ENCODE peak calls at places on chromosomes 3 and 15, in seven cellular contexts. Q is H9, T is IMR-90, E is mesenchymal stem cell, O is neuronal stem cell, Z is trophoblast cell, U is mesendoderm. M is an unnamed sample.

GRCh38 chr3:69649713-69650419 is 89.4 kb upstream of the MITF start:
- DNase-seq in Q (no peak), T (peak), E (no peak), O (no peak), Z (no peak), U (no peak), M (no peak)

GRCh38 chr15:25670025-25670554 is 193.0 kb downstream of the ATP10A start:
- DNase-seq in Q (peak), T (peak), E (peak), O (peak), Z (peak), U (peak), M (peak)

GRCh38 chr3:177481329-177481728 is 284.0 kb upstream of the TBL1XR1 start:
- DNase-seq in Q (no peak), T (no peak), E (no peak), O (no peak), Z (no peak), U (no peak), M (no peak)

GRCh38 chr15:71891026-71891425 is 80.7 kb downstream of the NR2E3 start:
- DNase-seq in Q (no peak), T (peak), E (no peak), O (no peak), Z (no peak), U (no peak), M (no peak)

GRCh38 chr15:39835550-39835949 is 52.9 kb upstream of the FSIP1 start:
- DNase-seq in Q (no peak), T (no peak), E (peak), O (no peak), Z (no peak), U (peak), M (no peak)

GRCh38 chr15:70160803-70161565 is 63.3 kb upstream of the TLE3 start:
- DNase-seq in Q (no peak), T (no peak), E (no peak), O (no peak), Z (no peak), U (no peak), M (no peak)

GRCh38 chr3:42688487-42689420 is 3.4 kb downstream of the KLHL40 start:
- DNase-seq in Q (no peak), T (no peak), E (no peak), O (no peak), Z (no peak), U (no peak), M (no peak)

GRCh38 chr3:194282436-194283122 is 68.5 kb downstream of the CPN2 start:
- DNase-seq in Q (peak), T (no peak), E (no peak), O (no peak), Z (no peak), U (no peak), M (no peak)

GRCh38 chr15:35626531-35626930 is 80.6 kb upstream of the DPH6 start:
- DNase-seq in Q (no peak), T (peak), E (peak), O (no peak), Z (peak), U (no peak), M (no peak)

GRCh38 chr15:45116482-45117326 is 2.6 kb downstream of the DUOXA2 start:
- DNase-seq in Q (no peak), T (no peak), E (peak), O (no peak), Z (no peak), U (no peak), M (no peak)

GRCh38 chr15:84658788-84659411 is 901 bp upstream of the NMB start:
- DNase-seq in Q (no peak), T (no peak), E (no peak), O (no peak), Z (no peak), U (no peak), M (no peak)

GRCh38 chr3:134795776-134796312 is 784 bp downstream of the EPHB1 start:
- DNase-seq in Q (peak), T (peak), E (peak), O (peak), Z (no peak), U (peak), M (no peak)

GRCh38 chr15:60589253-60589652 is 110.3 kb upstream of the ICE2 start:
- DNase-seq in Q (no peak), T (no peak), E (no peak), O (no peak), Z (no peak), U (no peak), M (no peak)

GRCh38 chr15:35519536-35520149 is 26.3 kb downstream of the DPH6 start:
- DNase-seq in Q (no peak), T (peak), E (peak), O (peak), Z (peak), U (peak), M (no peak)

GRCh38 chr3:108219336-108219735 is 2.9 kb downstream of the IFT57 start:
- DNase-seq in Q (no peak), T (no peak), E (no peak), O (no peak), Z (no peak), U (no peak), M (no peak)

GRCh38 chr3:157531771-157532170 is 28.6 kb upstream of the VEPH1 start:
- DNase-seq in Q (no peak), T (peak), E (no peak), O (no peak), Z (no peak), U (no peak), M (no peak)

GRCh38 chr3:167739190-167739589 is 3.7 kb downstream of the SERPINI1 start:
- DNase-seq in Q (no peak), T (no peak), E (no peak), O (no peak), Z (no peak), U (no peak), M (no peak)

GRCh38 chr15:100291106-100291505 is 50.7 kb downstream of the ADAMTS17 start:
- DNase-seq in Q (no peak), T (no peak), E (no peak), O (no peak), Z (no peak), U (peak), M (no peak)

GRCh38 chr3:160538906-160539305 is 26.5 kb downstream of the KPNA4 start:
- DNase-seq in Q (no peak), T (no peak), E (no peak), O (no peak), Z (peak), U (no peak), M (no peak)

GRCh38 chr3:135706758-135707375 is 258.7 kb upstream of the PPP2R3A start:
- DNase-seq in Q (no peak), T (no peak), E (no peak), O (no peak), Z (no peak), U (peak), M (no peak)

GRCh38 chr15:50506121-50506520 is 40.3 kb downstream of the USP50 start:
- DNase-seq in Q (peak), T (no peak), E (no peak), O (peak), Z (no peak), U (peak), M (no peak)

GRCh38 chr15:69126054-69126469 is 34.4 kb upstream of the GLCE start:
- DNase-seq in Q (no peak), T (peak), E (peak), O (no peak), Z (peak), U (no peak), M (no peak)

GRCh38 chr3:127035672-127036071 is 52.8 kb downstream of the PLXNA1 start:
- DNase-seq in Q (no peak), T (peak), E (peak), O (no peak), Z (no peak), U (no peak), M (no peak)

GRCh38 chr3:54733079-54733478 is 194.8 kb downstream of the LRTM1 start:
- DNase-seq in Q (no peak), T (no peak), E (no peak), O (no peak), Z (no peak), U (no peak), M (no peak)

GRCh38 chr3:192408721-192409151 is 318.6 kb downstream of the FGF12 start:
- DNase-seq in Q (peak), T (no peak), E (peak), O (peak), Z (no peak), U (peak), M (no peak)

GRCh38 chr15:77547801-77548607 is 84.7 kb downstream of the LINGO1 start:
- DNase-seq in Q (peak), T (no peak), E (no peak), O (no peak), Z (no peak), U (peak), M (no peak)

DNA sequence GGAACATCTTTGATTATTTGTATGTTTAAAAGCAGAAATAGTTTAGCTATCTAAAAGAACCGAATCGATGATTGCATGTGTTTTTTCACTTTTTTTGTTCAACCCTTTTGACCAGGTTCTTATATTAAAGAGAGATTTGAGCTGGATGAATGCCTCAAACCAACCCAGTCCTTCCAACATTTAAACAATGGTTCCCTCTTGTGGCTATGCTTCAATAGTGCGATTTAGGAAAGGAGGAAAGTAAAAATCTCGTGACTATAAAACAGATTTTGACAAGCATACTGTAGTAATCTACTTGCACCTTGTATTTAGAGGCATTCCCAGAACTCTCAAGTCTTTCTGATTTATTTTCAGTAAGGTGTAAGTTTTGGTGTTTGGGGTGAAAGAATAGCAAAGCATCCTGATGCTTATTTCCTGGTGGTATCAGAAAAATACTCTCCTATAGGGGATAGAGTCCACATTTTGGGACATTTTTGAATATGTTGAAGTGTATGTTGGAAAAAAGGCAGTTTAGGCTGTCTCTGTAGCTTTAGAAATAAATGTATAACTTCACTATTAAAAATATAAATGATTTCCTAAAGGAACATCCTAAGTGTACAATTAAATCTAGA is 159.6 kb upstream of the KCNH8 start:
- DNase-seq in Q (no peak), T (no peak), E (peak), O (peak), Z (no peak), U (peak), M (no peak)
- H4K8ac ChIP-seq in Q (no peak), T (no peak), E (no peak), O (no peak), Z (no peak), U (no peak), M (no peak)

DNA sequence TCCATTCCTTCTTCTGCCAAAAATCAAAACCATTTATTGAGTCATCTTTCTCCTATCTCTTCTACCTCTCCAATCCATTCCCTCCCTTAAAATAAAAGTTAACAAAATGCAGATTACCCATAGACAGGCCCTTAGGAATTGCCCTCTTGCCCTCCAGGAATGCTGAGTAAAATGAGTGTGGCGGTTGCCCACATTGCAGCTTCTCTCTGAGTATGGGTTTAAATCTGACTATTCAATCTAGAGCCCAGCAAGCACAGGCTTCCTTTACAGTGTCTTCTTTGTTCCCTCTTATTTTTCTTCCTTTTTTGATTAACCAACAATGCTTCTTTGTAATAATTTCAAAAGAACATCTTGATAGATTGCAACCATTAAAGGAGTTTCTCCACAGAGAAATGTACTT is 135.4 kb upstream of the LMCD1 start:
- DNase-seq in Q (no peak), T (no peak), E (no peak), O (no peak), Z (no peak), U (no peak), M (no peak)
- H4K8ac ChIP-seq in Q (no peak), T (no peak), E (no peak), O (no peak), Z (no peak), U (no peak), M (no peak)

DNA sequence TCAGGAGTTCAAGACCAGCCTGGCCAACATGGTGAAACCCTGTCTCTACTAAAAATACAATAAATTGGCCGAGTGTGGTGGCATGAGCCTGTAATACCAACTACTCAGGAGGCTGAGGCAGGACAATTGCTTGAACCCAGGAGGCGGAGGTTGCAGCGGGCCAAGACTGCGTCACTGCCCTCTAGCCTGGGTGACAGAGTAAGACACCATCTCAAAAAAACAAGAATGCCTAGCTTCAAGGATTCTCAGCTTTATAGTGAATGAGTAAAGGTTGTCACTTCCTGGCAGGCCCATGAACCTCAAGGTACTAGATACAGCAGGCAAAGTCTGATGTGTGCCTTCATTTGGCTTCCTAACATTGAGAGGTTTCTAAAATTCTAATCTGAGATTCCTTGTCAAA is 14.4 kb downstream of the THOC7 start:
- DNase-seq in Q (no peak), T (no peak), E (no peak), O (no peak), Z (no peak), U (peak), M (no peak)
- H4K8ac ChIP-seq in Q (no peak), T (no peak), E (no peak), O (no peak), Z (peak), U (no peak), M (no peak)

DNA sequence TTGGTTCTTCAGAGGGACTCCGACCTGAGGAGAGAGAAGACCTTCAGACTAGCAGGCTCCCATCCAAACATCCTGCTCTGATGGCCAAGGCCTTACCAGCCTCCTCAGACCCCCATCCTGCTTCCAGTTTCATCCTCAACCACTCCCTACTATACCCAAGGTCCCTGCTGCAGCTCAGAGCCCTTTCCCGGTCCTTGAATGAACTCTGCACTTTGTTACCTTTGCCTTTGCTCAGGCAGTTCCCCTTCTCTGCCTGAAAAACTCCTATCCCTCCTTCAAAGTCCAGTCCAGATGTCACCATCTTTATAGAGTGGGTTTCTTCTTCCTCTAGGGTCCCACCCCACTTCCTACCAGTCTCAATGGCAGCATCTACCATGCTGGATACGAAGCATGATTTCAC is 13.1 kb downstream of the EFCAB12 start:
- DNase-seq in Q (no peak), T (no peak), E (no peak), O (no peak), Z (no peak), U (no peak), M (no peak)
- H4K8ac ChIP-seq in Q (no peak), T (no peak), E (no peak), O (no peak), Z (no peak), U (no peak), M (no peak)

DNA sequence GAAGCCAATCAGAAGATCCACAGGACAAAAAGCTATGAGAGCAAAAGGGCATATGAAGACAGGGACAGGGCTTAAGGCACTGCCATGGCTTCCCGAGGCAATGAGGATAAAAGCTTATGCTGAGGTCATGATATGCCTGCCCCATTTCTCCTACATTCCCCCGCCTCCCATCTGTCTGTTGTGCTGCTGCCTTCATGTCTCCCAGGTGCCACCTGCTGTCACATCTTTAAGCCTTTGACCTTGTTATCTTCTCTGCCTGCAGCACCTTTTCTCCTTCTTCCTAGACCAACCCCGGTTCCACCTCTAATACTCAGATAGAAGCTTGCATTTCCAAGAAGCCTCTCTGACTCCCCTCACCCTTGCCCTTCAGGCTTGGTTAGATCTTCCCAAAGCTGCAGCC is 213.8 kb downstream of the ARRDC4 start:
- DNase-seq in Q (peak), T (no peak), E (no peak), O (no peak), Z (no peak), U (peak), M (peak)
- H4K8ac ChIP-seq in Q (no peak), T (no peak), E (no peak), O (no peak), Z (no peak), U (no peak), M (no peak)

GRCh38 chr3:185825379-185825638 is 467 bp upstream of the IGF2BP2 start:
- DNase-seq in Q (no peak), T (no peak), E (no peak), O (no peak), Z (no peak), U (no peak), M (no peak)

GRCh38 chr3:185828755-185829154 is 3.9 kb upstream of the IGF2BP2 start:
- DNase-seq in Q (no peak), T (no peak), E (no peak), O (no peak), Z (no peak), U (no peak), M (no peak)

GRCh38 chr3:185830018-185830797 is 5.4 kb upstream of the IGF2BP2 start:
- DNase-seq in Q (no peak), T (no peak), E (no peak), O (no peak), Z (no peak), U (no peak), M (no peak)

GRCh38 chr3:185825639-185826481 is 1.0 kb upstream of the IGF2BP2 start:
- DNase-seq in Q (peak), T (peak), E (peak), O (peak), Z (peak), U (peak), M (peak)

GRCh38 chr3:185827595-185828344 is 2.9 kb upstream of the IGF2BP2 start:
- DNase-seq in Q (no peak), T (no peak), E (no peak), O (no peak), Z (no peak), U (no peak), M (no peak)
- H4K8ac ChIP-seq in Q (no peak), T (no peak), E (no peak), O (no peak), Z (no peak), U (no peak), M (no peak)

GRCh38 chr3:72012376-72012775 is 227.4 kb upstream of the PROK2 start:
- DNase-seq in Q (no peak), T (no peak), E (no peak), O (no peak), Z (no peak), U (no peak), M (no peak)

GRCh38 chr3:72013104-72013503 is 228.2 kb upstream of the PROK2 start:
- DNase-seq in Q (no peak), T (no peak), E (no peak), O (no peak), Z (no peak), U (no peak), M (no peak)

GRCh38 chr3:72008226-72008996 is 223.5 kb upstream of the PROK2 start:
- DNase-seq in Q (no peak), T (peak), E (peak), O (no peak), Z (peak), U (no peak), M (no peak)

GRCh38 chr3:72011495-72011894 is 226.5 kb upstream of the PROK2 start:
- DNase-seq in Q (no peak), T (peak), E (no peak), O (no peak), Z (no peak), U (no peak), M (no peak)

DNA sequence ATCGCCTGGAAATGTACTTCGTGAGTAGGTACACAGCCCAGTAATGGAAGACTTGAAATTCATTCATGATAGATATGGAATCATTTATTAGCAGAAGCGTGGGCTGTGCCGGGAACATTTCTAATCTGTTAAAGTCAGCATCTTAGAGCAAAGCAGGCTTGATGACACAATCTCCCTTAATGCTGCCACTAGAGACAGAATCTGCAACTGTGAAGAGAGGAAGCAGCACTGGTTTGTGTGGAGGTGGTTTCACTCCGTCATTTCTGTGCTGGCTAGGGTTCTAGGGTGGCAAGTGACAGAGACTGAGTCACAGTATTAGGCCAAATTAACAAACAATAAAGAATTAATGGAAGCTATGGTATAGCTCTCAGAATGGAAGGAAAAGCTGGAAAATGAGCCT is 225.1 kb upstream of the PROK2 start:
- DNase-seq in Q (no peak), T (no peak), E (no peak), O (no peak), Z (no peak), U (no peak), M (no peak)
- H4K8ac ChIP-seq in Q (no peak), T (no peak), E (no peak), O (no peak), Z (no peak), U (no peak), M (no peak)